ENCODE peak calls at places on chromosome X, in four cellular contexts. One of them, this sample, is unnamed.

GRCh38 chrX:55709735-55710134 is 7.8 kb upstream of the RRAGB start:
- DNase-seq in endothelial cell: no peak
- DNase-seq in NCI-H1092 treated with DMSO at 0.1 percent for 48 hours: no peak
- DNase-seq in Caco-2: no peak
- DNase-seq in this sample: no peak

GRCh38 chrX:103464071-103464773 is 55.1 kb downstream of the RAB40A start:
- DNase-seq in Caco-2: no peak
- DNase-seq in endothelial cell: peak
- DNase-seq in NCI-H1092 treated with DMSO at 0.1 percent for 48 hours: peak
- DNase-seq in this sample: no peak

GRCh38 chrX:27679281-27679680 is 89.1 kb downstream of the DCAF8L2 start:
- DNase-seq in Caco-2: no peak
- DNase-seq in NCI-H1092 treated with DMSO at 0.1 percent for 48 hours: no peak
- DNase-seq in endothelial cell: no peak
- DNase-seq in this sample: no peak

GRCh38 chrX:131764224-131764623 is 220.3 kb downstream of the OR13H1 start:
- DNase-seq in NCI-H1092 treated with DMSO at 0.1 percent for 48 hours: no peak
- DNase-seq in Caco-2: no peak
- DNase-seq in endothelial cell: no peak
- DNase-seq in this sample: no peak

GRCh38 chrX:149903889-149904748 is 23.1 kb downstream of the MAGEA8 start:
- DNase-seq in endothelial cell: no peak
- DNase-seq in NCI-H1092 treated with DMSO at 0.1 percent for 48 hours: no peak
- DNase-seq in Caco-2: no peak
- DNase-seq in this sample: no peak

GRCh38 chrX:82816001-82816400 is 692.1 kb upstream of the POU3F4 start:
- DNase-seq in endothelial cell: no peak
- DNase-seq in NCI-H1092 treated with DMSO at 0.1 percent for 48 hours: no peak
- DNase-seq in Caco-2: no peak
- DNase-seq in this sample: no peak

GRCh38 chrX:74061879-74062278 is 242.1 kb upstream of the ZCCHC13 start:
- DNase-seq in NCI-H1092 treated with DMSO at 0.1 percent for 48 hours: no peak
- DNase-seq in Caco-2: no peak
- DNase-seq in endothelial cell: no peak
- DNase-seq in this sample: no peak

GRCh38 chrX:53594354-53594753 is 92.2 kb downstream of the HUWE1 start:
- DNase-seq in endothelial cell: no peak
- DNase-seq in NCI-H1092 treated with DMSO at 0.1 percent for 48 hours: no peak
- DNase-seq in Caco-2: no peak
- DNase-seq in this sample: no peak

GRCh38 chrX:136047001-136047642 is 61.9 kb downstream of the SLC9A6 start:
- DNase-seq in Caco-2: no peak
- DNase-seq in NCI-H1092 treated with DMSO at 0.1 percent for 48 hours: no peak
- DNase-seq in endothelial cell: no peak
- DNase-seq in this sample: no peak

GRCh38 chrX:154751121-154751668 is 318 bp upstream of the GAB3 start:
- DNase-seq in Caco-2: no peak
- DNase-seq in NCI-H1092 treated with DMSO at 0.1 percent for 48 hours: peak
- DNase-seq in endothelial cell: no peak
- DNase-seq in this sample: no peak

GRCh38 chrX:154541896-154542722 is 4.5 kb downstream of the G6PD start:
- DNase-seq in Caco-2: no peak
- DNase-seq in NCI-H1092 treated with DMSO at 0.1 percent for 48 hours: no peak
- DNase-seq in endothelial cell: no peak
- DNase-seq in this sample: no peak

GRCh38 chrX:103687696-103688191 is 1.2 kb upstream of the MORF4L2 start:
- DNase-seq in Caco-2: peak
- DNase-seq in endothelial cell: peak
- DNase-seq in NCI-H1092 treated with DMSO at 0.1 percent for 48 hours: peak
- DNase-seq in this sample: peak

GRCh38 chrX:17967888-17968287 is 106.8 kb upstream of the RAI2 start:
- DNase-seq in NCI-H1092 treated with DMSO at 0.1 percent for 48 hours: peak
- DNase-seq in Caco-2: no peak
- DNase-seq in endothelial cell: no peak
- DNase-seq in this sample: no peak

GRCh38 chrX:12488781-12489180 is 302.4 kb upstream of the PRPS2 start:
- DNase-seq in NCI-H1092 treated with DMSO at 0.1 percent for 48 hours: no peak
- DNase-seq in endothelial cell: no peak
- DNase-seq in Caco-2: no peak
- DNase-seq in this sample: no peak

GRCh38 chrX:119981286-119982070 is 37.9 kb upstream of the NKAP start:
- DNase-seq in endothelial cell: no peak
- DNase-seq in NCI-H1092 treated with DMSO at 0.1 percent for 48 hours: peak
- DNase-seq in Caco-2: peak
- DNase-seq in this sample: no peak

GRCh38 chrX:107849747-107850478 is 24.2 kb downstream of the MID2 start:
- DNase-seq in Caco-2: no peak
- DNase-seq in endothelial cell: peak
- DNase-seq in NCI-H1092 treated with DMSO at 0.1 percent for 48 hours: no peak
- DNase-seq in this sample: no peak

GRCh38 chrX:9538544-9539045 is 73.7 kb downstream of the TBL1X start:
- DNase-seq in NCI-H1092 treated with DMSO at 0.1 percent for 48 hours: peak
- DNase-seq in endothelial cell: no peak
- DNase-seq in Caco-2: peak
- DNase-seq in this sample: peak

GRCh38 chrX:132831336-132831973 is 127.0 kb downstream of the HS6ST2 start:
- DNase-seq in Caco-2: no peak
- DNase-seq in endothelial cell: no peak
- DNase-seq in NCI-H1092 treated with DMSO at 0.1 percent for 48 hours: no peak
- DNase-seq in this sample: no peak

GRCh38 chrX:39063037-39063436 is 261.8 kb downstream of the MID1IP1 start:
- DNase-seq in Caco-2: no peak
- DNase-seq in endothelial cell: no peak
- DNase-seq in NCI-H1092 treated with DMSO at 0.1 percent for 48 hours: peak
- DNase-seq in this sample: no peak

GRCh38 chrX:136999021-136999420 is 34.8 kb downstream of the GPR101 start:
- DNase-seq in NCI-H1092 treated with DMSO at 0.1 percent for 48 hours: no peak
- DNase-seq in Caco-2: no peak
- DNase-seq in endothelial cell: no peak
- DNase-seq in this sample: no peak

GRCh38 chrX:109732319-109732779 is 708 bp downstream of the ACSL4 start:
- DNase-seq in NCI-H1092 treated with DMSO at 0.1 percent for 48 hours: peak
- DNase-seq in Caco-2: no peak
- DNase-seq in endothelial cell: peak
- DNase-seq in this sample: no peak

GRCh38 chrX:133983243-133983973 is 2.0 kb downstream of the GPC3 start:
- DNase-seq in endothelial cell: no peak
- DNase-seq in Caco-2: no peak
- DNase-seq in NCI-H1092 treated with DMSO at 0.1 percent for 48 hours: no peak
- DNase-seq in this sample: peak

GRCh38 chrX:70039758-70040157 is 10.0 kb downstream of the AWAT2 start:
- DNase-seq in NCI-H1092 treated with DMSO at 0.1 percent for 48 hours: no peak
- DNase-seq in endothelial cell: no peak
- DNase-seq in Caco-2: no peak
- DNase-seq in this sample: no peak

GRCh38 chrX:97563531-97564133 is 679.9 kb downstream of the RPA4 start:
- DNase-seq in NCI-H1092 treated with DMSO at 0.1 percent for 48 hours: peak
- DNase-seq in endothelial cell: no peak
- DNase-seq in Caco-2: no peak
- DNase-seq in this sample: no peak

GRCh38 chrX:37714479-37714878 is 28.9 kb downstream of the XK start:
- DNase-seq in NCI-H1092 treated with DMSO at 0.1 percent for 48 hours: no peak
- DNase-seq in Caco-2: no peak
- DNase-seq in endothelial cell: no peak
- DNase-seq in this sample: no peak

GRCh38 chrX:124230573-124231300 is 101.7 kb upstream of the TEX13D start:
- DNase-seq in endothelial cell: no peak
- DNase-seq in NCI-H1092 treated with DMSO at 0.1 percent for 48 hours: no peak
- DNase-seq in Caco-2: no peak
- DNase-seq in this sample: no peak

GRCh38 chrX:130110379-130111219 is at the start of gene ELF4:
- DNase-seq in endothelial cell: no peak
- DNase-seq in NCI-H1092 treated with DMSO at 0.1 percent for 48 hours: peak
- DNase-seq in Caco-2: peak
- DNase-seq in this sample: peak

GRCh38 chrX:153921511-153922285 is 4.4 kb downstream of the ARHGAP4 start:
- DNase-seq in Caco-2: no peak
- DNase-seq in NCI-H1092 treated with DMSO at 0.1 percent for 48 hours: peak
- DNase-seq in endothelial cell: peak
- DNase-seq in this sample: no peak

GRCh38 chrX:41705680-41706374 is 17.1 kb downstream of the GPR34 start:
- DNase-seq in NCI-H1092 treated with DMSO at 0.1 percent for 48 hours: no peak
- DNase-seq in Caco-2: no peak
- DNase-seq in endothelial cell: no peak
- DNase-seq in this sample: no peak

GRCh38 chrX:53476371-53476770 is 42.2 kb upstream of the HSD17B10 start:
- DNase-seq in NCI-H1092 treated with DMSO at 0.1 percent for 48 hours: no peak
- DNase-seq in Caco-2: no peak
- DNase-seq in endothelial cell: no peak
- DNase-seq in this sample: no peak

GRCh38 chrX:110322603-110323002 is 4.7 kb upstream of the AMMECR1 start:
- DNase-seq in Caco-2: no peak
- DNase-seq in NCI-H1092 treated with DMSO at 0.1 percent for 48 hours: peak
- DNase-seq in endothelial cell: no peak
- DNase-seq in this sample: peak

GRCh38 chrX:15334561-15334960 is 762 bp downstream of the PIGA start:
- DNase-seq in endothelial cell: no peak
- DNase-seq in NCI-H1092 treated with DMSO at 0.1 percent for 48 hours: no peak
- DNase-seq in Caco-2: no peak
- DNase-seq in this sample: no peak

GRCh38 chrX:115960440-115961084 is 210.0 kb upstream of the AGTR2 start:
- DNase-seq in Caco-2: no peak
- DNase-seq in NCI-H1092 treated with DMSO at 0.1 percent for 48 hours: no peak
- DNase-seq in endothelial cell: no peak
- DNase-seq in this sample: no peak

GRCh38 chrX:103531002-103531401 is 11.7 kb upstream of the RAB40A start:
- DNase-seq in endothelial cell: no peak
- DNase-seq in NCI-H1092 treated with DMSO at 0.1 percent for 48 hours: no peak
- DNase-seq in Caco-2: no peak
- DNase-seq in this sample: no peak

GRCh38 chrX:64894454-64895038 is 81.7 kb downstream of the ZC4H2 start:
- DNase-seq in NCI-H1092 treated with DMSO at 0.1 percent for 48 hours: no peak
- DNase-seq in Caco-2: no peak
- DNase-seq in endothelial cell: peak
- DNase-seq in this sample: no peak

This sample was measured in NCI-H446 treated with DMSO at 0.1 percent for 48 hours.